ENCODE peak calls at places on chromosome 22, in ten cellular contexts. R is Caco-2; M is psoas muscle; T is keratinocyte; K is CD8-positive, alpha-beta memory T cell; N is heart left ventricle; I is naive thymus-derived CD4-positive, alpha-beta T cell; E is thyroid gland; H is tibial artery; F is IMR-90. Q is an unnamed sample.

GRCh38 chr22:44783581-44783980 is 31.2 kb downstream of the ARHGAP8 start:
- DNase-seq in R (no peak), M (no peak), T (no peak), K (no peak), N (no peak), I (no peak), E (no peak), H (no peak), F (no peak), Q (no peak)

GRCh38 chr22:20080445-20080775 is 369 bp downstream of the DGCR8 start:
- DNase-seq in R (peak; percentile 77), M (peak; percentile 64), T (no peak), K (peak; percentile 66), N (peak; percentile 70), I (peak; percentile 67), E (peak; percentile 59), H (peak; percentile 51), F (peak; percentile 30), Q (peak; percentile 63)

GRCh38 chr22:28395920-28396447 is 283.7 kb downstream of the TTC28 start:
- DNase-seq in R (no peak), M (no peak), T (no peak), K (no peak), N (no peak), I (no peak), E (no peak), H (no peak), F (peak; percentile 48), Q (no peak)

GRCh38 chr22:47000256-47000655 is 237.8 kb downstream of the TBC1D22A start:
- DNase-seq in R (no peak), M (no peak), T (no peak), K (no peak), N (no peak), I (no peak), E (no peak), H (no peak), F (no peak), Q (no peak)

GRCh38 chr22:45871721-45872120 is 105.2 kb downstream of the WNT7B start:
- DNase-seq in R (no peak), M (no peak), T (no peak), K (no peak), N (no peak), I (no peak), E (no peak), H (no peak), F (no peak), Q (no peak)

GRCh38 chr22:29871684-29872083 is 11.3 kb upstream of the MTMR3 start:
- DNase-seq in R (no peak), M (no peak), T (no peak), K (no peak), N (no peak), I (no peak), E (no peak), H (no peak), F (no peak), Q (no peak)

GRCh38 chr22:28430656-28431055 is 249.0 kb downstream of the TTC28 start:
- DNase-seq in R (no peak), M (no peak), T (no peak), K (no peak), N (no peak), I (no peak), E (no peak), H (no peak), F (no peak), Q (no peak)

GRCh38 chr22:46604306-46604690 is 15.9 kb upstream of the GRAMD4 start:
- DNase-seq in R (no peak), M (peak; percentile 24), T (no peak), K (no peak), N (no peak), I (peak; percentile 41), E (no peak), H (peak; percentile 72), F (peak; percentile 12), Q (no peak)

GRCh38 chr22:36339171-36340065 is 48.3 kb downstream of the MYH9 start:
- DNase-seq in R (no peak), M (no peak), T (no peak), K (no peak), N (no peak), I (no peak), E (no peak), H (no peak), F (peak; percentile 78), Q (no peak)
- H3K4me1 ChIP-seq in R (peaks cover 13% of the 10 kb centered on the region), M (peaks cover 48% of the 10 kb centered on the region), T (peaks cover 72% of the 10 kb centered on the region), K (peaks cover 98% of the 10 kb centered on the region), N (peaks cover 78% of the 10 kb centered on the region), I (peaks cover 88% of the 10 kb centered on the region), E (peaks cover 75% of the 10 kb centered on the region), H (peaks cover 100% of the 10 kb centered on the region), F (peaks cover 59% of the 10 kb centered on the region), Q (peaks cover 80% of the 10 kb centered on the region)

GRCh38 chr22:40329021-40329456 is 17.3 kb upstream of the ADSL start:
- DNase-seq in R (no peak), M (no peak), T (no peak), K (no peak), N (no peak), I (no peak), E (no peak), H (no peak), F (no peak), Q (no peak)

GRCh38 chr22:40326905-40327735 is 19.2 kb upstream of the ADSL start:
- DNase-seq in R (no peak), M (no peak), T (no peak), K (no peak), N (no peak), I (peak; percentile 48), E (no peak), H (no peak), F (peak; percentile 67), Q (no peak)

GRCh38 chr22:40331706-40332105 is 14.6 kb upstream of the ADSL start:
- DNase-seq in R (no peak), M (no peak), T (no peak), K (no peak), N (no peak), I (no peak), E (no peak), H (no peak), F (no peak), Q (no peak)

GRCh38 chr22:40328551-40328950 is 17.7 kb upstream of the ADSL start:
- DNase-seq in R (no peak), M (no peak), T (no peak), K (no peak), N (no peak), I (no peak), E (no peak), H (no peak), F (no peak), Q (no peak)

DNA sequence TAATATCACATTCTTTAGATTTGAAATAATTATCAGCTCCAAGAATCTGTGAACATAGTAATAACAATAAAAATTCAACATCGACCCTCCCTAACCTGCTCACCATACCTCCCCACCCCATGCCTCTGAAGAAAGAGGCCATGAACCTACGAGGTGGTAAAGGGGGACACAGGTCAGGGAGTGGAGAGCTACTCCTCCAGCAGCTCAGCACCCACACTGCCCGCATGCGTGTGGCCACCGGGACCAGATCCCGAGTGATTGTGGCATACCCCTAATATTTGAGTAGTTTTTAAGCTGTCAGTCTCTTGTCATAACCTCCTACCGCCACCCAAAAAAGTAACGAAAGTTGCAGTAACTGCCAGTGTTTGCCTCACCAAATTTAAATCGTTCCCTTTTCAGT is 16.8 kb upstream of the ADSL start:
- DNase-seq in R (no peak), M (no peak), T (no peak), K (no peak), N (no peak), I (no peak), E (no peak), H (no peak), F (no peak), Q (no peak)
- H3K4me1 ChIP-seq in R (no peaks in the 10 kb centered on the region), M (no peaks in the 10 kb centered on the region), T (no peaks in the 10 kb centered on the region), K (peaks cover 97% of the 10 kb centered on the region), N (no peaks in the 10 kb centered on the region), I (peaks cover 68% of the 10 kb centered on the region), E (peaks cover 8% of the 10 kb centered on the region), H (no peaks in the 10 kb centered on the region), F (peaks cover 10% of the 10 kb centered on the region), Q (peaks cover 80% of the 10 kb centered on the region)

GRCh38 chr22:42612336-42612735 is 2.3 kb downstream of the POLDIP3 start:
- DNase-seq in R (no peak), M (no peak), T (no peak), K (no peak), N (no peak), I (no peak), E (no peak), H (no peak), F (no peak), Q (no peak)

GRCh38 chr22:42610211-42610610 is 4.5 kb downstream of the POLDIP3 start:
- DNase-seq in R (no peak), M (no peak), T (no peak), K (no peak), N (no peak), I (no peak), E (no peak), H (no peak), F (no peak), Q (no peak)

GRCh38 chr22:42611076-42611475 is 3.6 kb downstream of the POLDIP3 start:
- DNase-seq in R (no peak), M (no peak), T (no peak), K (no peak), N (no peak), I (no peak), E (no peak), H (no peak), F (peak; percentile 52), Q (no peak)

GRCh38 chr22:42604403-42604802 is 10.3 kb downstream of the POLDIP3 start:
- DNase-seq in R (no peak), M (no peak), T (no peak), K (no peak), N (no peak), I (no peak), E (peak; percentile 87), H (no peak), F (peak; percentile 28), Q (no peak)

DNA sequence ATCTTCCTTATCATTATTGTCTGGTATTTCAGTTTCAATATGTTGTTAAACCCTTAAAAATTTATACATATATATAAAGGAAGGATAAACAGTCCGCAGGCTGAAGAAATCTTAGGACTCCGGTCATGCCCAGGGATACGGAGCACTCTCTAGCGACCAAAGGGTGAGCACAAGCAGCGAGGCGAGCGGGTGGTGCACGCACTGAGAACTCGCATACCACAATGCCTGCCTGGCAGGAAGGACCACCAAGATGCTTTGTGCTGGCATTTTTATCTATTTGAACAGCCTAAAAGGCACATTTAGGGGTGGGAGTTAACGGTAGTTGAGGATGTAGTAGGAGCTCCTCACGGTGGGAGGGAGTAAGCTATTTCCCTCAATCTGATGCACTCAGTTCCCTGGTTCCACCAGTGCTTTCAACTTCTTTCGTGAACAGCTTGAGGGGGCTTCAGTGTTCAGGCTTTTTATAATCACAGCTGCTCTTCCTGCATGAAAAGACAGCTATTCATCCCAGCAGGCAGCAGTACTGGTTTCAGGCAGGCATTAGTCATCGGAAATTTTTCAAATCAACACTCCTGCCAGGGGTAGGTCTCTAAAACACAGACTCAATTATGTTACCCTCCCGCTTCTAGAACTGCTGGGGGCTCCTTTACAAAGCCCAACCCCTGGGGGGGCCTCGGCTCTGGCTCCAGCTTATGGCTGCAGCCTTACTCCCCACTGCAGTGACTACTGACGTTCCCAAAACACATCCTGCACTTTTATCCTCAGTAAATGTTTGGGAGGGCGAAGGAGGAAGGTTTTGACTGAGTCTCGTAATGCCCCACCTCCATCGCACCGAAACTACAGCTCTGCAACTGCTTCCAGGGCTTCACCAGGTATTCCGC is 6.0 kb downstream of the POLDIP3 start:
- DNase-seq in R (no peak), M (no peak), T (no peak), K (no peak), N (no peak), I (no peak), E (peak; percentile 17), H (no peak), F (peak; percentile 76), Q (no peak)
- H3K4me1 ChIP-seq in R (peaks cover 5% of the 10 kb centered on the region), M (peaks cover 51% of the 10 kb centered on the region), T (peaks cover 28% of the 10 kb centered on the region), K (peaks cover 54% of the 10 kb centered on the region), N (peaks cover 55% of the 10 kb centered on the region), I (peaks cover 36% of the 10 kb centered on the region), E (peaks cover 98% of the 10 kb centered on the region), H (peaks cover 68% of the 10 kb centered on the region), F (peaks cover 35% of the 10 kb centered on the region), Q (peaks cover 35% of the 10 kb centered on the region)

GRCh38 chr22:32531955-32532818 is 57.6 kb downstream of the FBXO7 start:
- DNase-seq in R (no peak), M (peak; percentile 90), T (peak; percentile 35), K (no peak), N (peak; percentile 95), I (no peak), E (peak; percentile 43), H (peak; percentile 89), F (peak; percentile 93), Q (no peak)
- H3K4me1 ChIP-seq in R (peaks cover 32% of the 10 kb centered on the region), M (peaks cover 18% of the 10 kb centered on the region), T (peaks cover 6% of the 10 kb centered on the region), K (no peaks in the 10 kb centered on the region), N (peaks cover 52% of the 10 kb centered on the region), I (no peaks in the 10 kb centered on the region), E (peaks cover 46% of the 10 kb centered on the region), H (peaks cover 39% of the 10 kb centered on the region), F (peaks cover 25% of the 10 kb centered on the region), Q (peaks cover 3% of the 10 kb centered on the region)